ENCODE peak calls at places on chromosomes 11 and 22, in six cellular contexts. W, X, O, Y, S and K are unnamed samples.

GRCh38 chr11:44564198-44564597 is 1.3 kb upstream of the CD82 start:
- DNase-seq in W (no peak), X (no peak), O (no peak), Y (peak), S (no peak), K (no peak)

GRCh38 chr22:19713650-19714319 is 518 bp upstream of the SEPTIN5 start:
- DNase-seq in W (peak), X (no peak), O (no peak), Y (no peak), S (peak), K (no peak)

GRCh38 chr11:35289821-35290220 is 129.5 kb downstream of the SLC1A2 start:
- DNase-seq in W (no peak), X (no peak), O (no peak), Y (peak), S (peak), K (peak)

GRCh38 chr11:63882555-63883242 is 34.3 kb downstream of the RCOR2 start:
- DNase-seq in W (peak), X (peak), O (no peak), Y (no peak), S (peak), K (no peak)

GRCh38 chr11:117749541-117749910 is 47.5 kb downstream of the DSCAML1 start:
- DNase-seq in W (no peak), X (no peak), O (no peak), Y (no peak), S (no peak), K (no peak)

GRCh38 chr22:39530692-39531331 is 1.7 kb downstream of the RPS19BP1 start:
- DNase-seq in W (no peak), X (no peak), O (no peak), Y (peak), S (peak), K (peak)

GRCh38 chr11:120248551-120249278 is 8.8 kb downstream of the POU2F3 start:
- DNase-seq in W (no peak), X (no peak), O (no peak), Y (peak), S (no peak), K (peak)

GRCh38 chr11:35605691-35606090 is 12.6 kb upstream of the FJX1 start:
- DNase-seq in W (no peak), X (no peak), O (no peak), Y (peak), S (no peak), K (no peak)

GRCh38 chr11:128189823-128190222 is 397.5 kb downstream of the ETS1 start:
- DNase-seq in W (no peak), X (no peak), O (no peak), Y (no peak), S (no peak), K (no peak)

GRCh38 chr11:22668005-22668796 is 1.8 kb downstream of the GAS2 start:
- DNase-seq in W (no peak), X (no peak), O (no peak), Y (no peak), S (no peak), K (no peak)

GRCh38 chr11:129589190-129589589 is 213.5 kb downstream of the BARX2 start:
- DNase-seq in W (no peak), X (peak), O (no peak), Y (no peak), S (no peak), K (no peak)

GRCh38 chr11:40328890-40329617 is 1130.4 kb downstream of the LRRC4C start:
- DNase-seq in W (no peak), X (no peak), O (no peak), Y (peak), S (peak), K (peak)

GRCh38 chr11:41879186-41879738 is 419.8 kb upstream of the LRRC4C start:
- DNase-seq in W (no peak), X (no peak), O (no peak), Y (no peak), S (peak), K (peak)
- H4K91ac ChIP-seq in W (no peak), X (no peak), O (no peak), Y (no peak), S (no peak), K (no peak)

GRCh38 chr11:10715571-10715970 is 22.0 kb upstream of the IRAG1 start:
- DNase-seq in W (no peak), X (no peak), O (no peak), Y (no peak), S (no peak), K (no peak)

GRCh38 chr11:10719616-10720015 is 26.1 kb upstream of the IRAG1 start:
- DNase-seq in W (no peak), X (no peak), O (no peak), Y (no peak), S (no peak), K (no peak)

GRCh38 chr11:10716543-10717259 is 23.1 kb upstream of the IRAG1 start:
- DNase-seq in W (no peak), X (no peak), O (no peak), Y (no peak), S (no peak), K (no peak)

GRCh38 chr11:10716122-10716521 is 22.6 kb upstream of the IRAG1 start:
- DNase-seq in W (no peak), X (no peak), O (no peak), Y (peak), S (peak), K (peak)
- H3K9ac ChIP-seq in W (no peak), X (no peak), O (no peak), Y (no peak), S (no peak), K (no peak)

DNA sequence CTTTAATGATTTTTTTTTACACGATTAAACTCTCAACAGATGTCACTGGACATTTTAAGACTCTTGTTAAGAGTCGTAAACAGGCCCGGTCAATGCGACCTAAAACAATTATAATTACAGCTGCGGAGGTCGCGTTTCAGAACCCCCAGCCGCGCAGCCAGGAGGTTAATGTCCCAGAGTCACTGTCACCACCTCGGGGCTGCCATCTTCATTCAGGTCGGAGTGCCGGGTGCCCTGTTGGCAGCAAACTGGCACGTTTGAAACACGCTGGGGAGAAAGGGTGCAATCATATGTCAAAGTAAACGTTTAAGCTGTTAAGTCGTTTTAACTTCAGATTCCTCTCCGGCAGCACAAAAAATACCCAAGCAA is 711 bp upstream of the PHF21B start:
- DNase-seq in W (no peak), X (no peak), O (no peak), Y (no peak), S (no peak), K (no peak)
- H3K4me2 ChIP-seq in W (peak), X (peak), O (peak), Y (peak), S (peak), K (peak)

DNA sequence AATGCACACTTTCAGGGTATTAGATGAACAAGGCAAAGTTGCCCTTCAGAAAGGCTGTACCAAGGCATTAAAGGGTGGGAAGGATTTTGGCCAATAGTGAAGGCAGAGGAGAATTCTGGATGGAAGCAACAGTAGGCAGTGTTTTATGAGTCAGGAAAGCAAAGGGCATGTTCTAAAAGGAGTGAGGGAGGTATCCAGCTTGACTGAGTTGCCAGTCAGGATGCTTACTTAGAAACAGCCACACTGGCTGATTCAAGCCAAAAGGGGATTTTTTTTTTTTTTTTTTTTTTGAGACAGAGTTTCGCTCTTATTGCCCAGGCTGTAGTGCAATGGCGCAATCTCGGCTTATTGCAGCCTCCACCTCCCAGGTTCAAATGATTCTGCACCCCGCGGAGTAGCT is 50.7 kb downstream of the SWAP70 start:
- DNase-seq in W (no peak), X (no peak), O (no peak), Y (peak), S (no peak), K (no peak)
- H4K91ac ChIP-seq in W (no peak), X (no peak), O (no peak), Y (no peak), S (no peak), K (no peak)